ENCODE peak calls at places on chromosomes 2 and 18, in nine cellular contexts. T is HepG2; V is heart left ventricle; E is adrenal gland; F is brain microvascular endothelial cell; O is left lung; M is suprapubic skin; C is PC-9; L is CD8-positive, alpha-beta memory T cell. D is an unnamed sample. For H3K27me3, the result is how much of the 10 kb centered on the place peaks cover.

GRCh38 chr2:44715671-44716077 is 225.8 kb upstream of the SIX3 start:
- DNase-seq in T (peak), V (no peak), E (no peak), F (peak), O (no peak), M (no peak), C (peak), L (no peak), D (no peak)

GRCh38 chr2:166417669-166418068 is 41.9 kb upstream of the SCN9A start:
- DNase-seq in T (peak), V (no peak), E (no peak), F (peak), O (no peak), M (no peak), C (no peak), L (no peak), D (no peak)

GRCh38 chr2:191304939-191305875 is 60.0 kb downstream of the MYO1B start:
- DNase-seq in T (no peak), V (peak), E (peak), F (no peak), O (no peak), M (peak), C (no peak), L (no peak), D (no peak)

GRCh38 chr2:140027320-140027719 is 1247.1 kb upstream of the NXPH2 start:
- DNase-seq in T (no peak), V (no peak), E (no peak), F (no peak), O (no peak), M (no peak), C (no peak), L (no peak), D (no peak)

GRCh38 chr2:34070196-34070595 is 471.1 kb upstream of the FAM98A start:
- DNase-seq in T (no peak), V (no peak), E (no peak), F (no peak), O (no peak), M (no peak), C (no peak), L (no peak), D (no peak)

GRCh38 chr2:60992985-60993392 is 24.5 kb upstream of the PEX13 start:
- DNase-seq in T (no peak), V (no peak), E (no peak), F (no peak), O (no peak), M (no peak), C (no peak), L (no peak), D (no peak)

GRCh38 chr2:156356006-156356764 is 23.7 kb upstream of the NR4A2 start:
- DNase-seq in T (no peak), V (no peak), E (no peak), F (no peak), O (no peak), M (no peak), C (no peak), L (no peak), D (no peak)

GRCh38 chr2:29462293-29462692 is 347.1 kb downstream of the CLIP4 start:
- DNase-seq in T (no peak), V (no peak), E (no peak), F (peak), O (no peak), M (no peak), C (no peak), L (no peak), D (no peak)

GRCh38 chr2:187711122-187711521 is 156.9 kb upstream of the TFPI start:
- DNase-seq in T (no peak), V (no peak), E (no peak), F (no peak), O (no peak), M (no peak), C (no peak), L (no peak), D (no peak)

GRCh38 chr2:112679484-112679883 is 33.7 kb downstream of the SLC20A1 start:
- DNase-seq in T (no peak), V (no peak), E (no peak), F (no peak), O (no peak), M (no peak), C (no peak), L (no peak), D (peak)

GRCh38 chr2:109531896-109532727 is 81.7 kb downstream of the SEPTIN10 start:
- DNase-seq in T (no peak), V (peak), E (no peak), F (no peak), O (no peak), M (no peak), C (no peak), L (no peak), D (no peak)

GRCh38 chr2:232689152-232689910 is 7.8 kb upstream of the GIGYF2 start:
- DNase-seq in T (no peak), V (peak), E (peak), F (peak), O (no peak), M (peak), C (peak), L (no peak), D (peak)

GRCh38 chr18:33577688-33578370 is at the start of gene ASXL3:
- DNase-seq in T (no peak), V (peak), E (no peak), F (no peak), O (peak), M (no peak), C (no peak), L (no peak), D (peak)

GRCh38 chr2:236240228-236240990 is 23.8 kb downstream of the ASB18 start:
- DNase-seq in T (no peak), V (peak), E (no peak), F (peak), O (no peak), M (no peak), C (peak), L (no peak), D (no peak)

GRCh38 chr2:48145845-48146452 is 239.7 kb upstream of the FBXO11 start:
- DNase-seq in T (peak), V (no peak), E (no peak), F (peak), O (no peak), M (no peak), C (no peak), L (no peak), D (no peak)

GRCh38 chr2:10765461-10765860 is 44.0 kb downstream of the ATP6V1C2 start:
- DNase-seq in T (no peak), V (no peak), E (no peak), F (no peak), O (peak), M (no peak), C (peak), L (no peak), D (no peak)

GRCh38 chr2:161972232-161972631 is 101.8 kb downstream of the DPP4 start:
- DNase-seq in T (no peak), V (no peak), E (no peak), F (no peak), O (no peak), M (no peak), C (no peak), L (no peak), D (no peak)

GRCh38 chr2:27655155-27655951 is 8.1 kb downstream of the SUPT7L start:
- DNase-seq in T (no peak), V (no peak), E (no peak), F (peak), O (no peak), M (no peak), C (no peak), L (no peak), D (no peak)

GRCh38 chr2:233124449-233125080 is 64.4 kb downstream of the INPP5D start:
- DNase-seq in T (no peak), V (no peak), E (no peak), F (no peak), O (no peak), M (peak), C (no peak), L (no peak), D (no peak)

GRCh38 chr2:71821856-71822255 is 325.8 kb downstream of the CYP26B1 start:
- DNase-seq in T (no peak), V (no peak), E (no peak), F (no peak), O (no peak), M (no peak), C (no peak), L (no peak), D (no peak)

GRCh38 chr18:49227456-49227855 is 233.0 kb downstream of the DYM start:
- DNase-seq in T (no peak), V (no peak), E (no peak), F (no peak), O (no peak), M (no peak), C (no peak), L (peak), D (no peak)

GRCh38 chr2:1750935-1751767 is 6.8 kb upstream of the PXDN start:
- DNase-seq in T (peak), V (peak), E (peak), F (peak), O (no peak), M (no peak), C (peak), L (peak), D (peak)

GRCh38 chr2:28626891-28627421 is 124.7 kb upstream of the PPP1CB start:
- DNase-seq in T (no peak), V (no peak), E (no peak), F (no peak), O (no peak), M (no peak), C (no peak), L (no peak), D (no peak)

GRCh38 chr2:47072018-47072691 is 83.0 kb downstream of the STPG4 start:
- DNase-seq in T (no peak), V (peak), E (peak), F (peak), O (peak), M (peak), C (no peak), L (no peak), D (peak)

GRCh38 chr2:209977386-209978239 is 24.8 kb upstream of the RPE start:
- DNase-seq in T (peak), V (no peak), E (no peak), F (no peak), O (no peak), M (no peak), C (no peak), L (peak), D (no peak)

GRCh38 chr18:24651472-24651871 is 191.0 kb downstream of the HRH4 start:
- DNase-seq in T (no peak), V (no peak), E (no peak), F (no peak), O (no peak), M (no peak), C (no peak), L (no peak), D (no peak)

GRCh38 chr2:127681976-127682857 is 6.9 kb upstream of the LIMS2 start:
- DNase-seq in T (no peak), V (no peak), E (no peak), F (no peak), O (no peak), M (peak), C (no peak), L (no peak), D (no peak)

GRCh38 chr2:237414056-237414661 is at the start of gene COL6A3:
- DNase-seq in T (no peak), V (peak), E (no peak), F (peak), O (no peak), M (peak), C (no peak), L (no peak), D (peak)

GRCh38 chr2:66270247-66270646 is 164.7 kb upstream of the MEIS1 start:
- DNase-seq in T (no peak), V (no peak), E (no peak), F (no peak), O (no peak), M (no peak), C (no peak), L (no peak), D (no peak)

GRCh38 chr18:74146756-74147155 is 878 bp downstream of the FBXO15 start:
- DNase-seq in T (no peak), V (no peak), E (no peak), F (no peak), O (no peak), M (no peak), C (no peak), L (no peak), D (no peak)

GRCh38 chr18:74152270-74152669 is 3.9 kb downstream of the TIMM21 start:
- DNase-seq in T (no peak), V (no peak), E (no peak), F (no peak), O (no peak), M (no peak), C (no peak), L (no peak), D (no peak)

GRCh38 chr18:74147779-74148542 is at the start of the genes FBXO15 and TIMM21:
- DNase-seq in T (peak), V (peak), E (peak), F (peak), O (peak), M (peak), C (peak), L (peak), D (peak)

GRCh38 chr18:74147491-74147778 is 199 bp downstream of the FBXO15 start:
- DNase-seq in T (no peak), V (no peak), E (no peak), F (no peak), O (no peak), M (no peak), C (no peak), L (no peak), D (no peak)

GRCh38 chr18:74148543-74149070 is 284 bp downstream of the TIMM21 start:
- DNase-seq in T (no peak), V (no peak), E (no peak), F (no peak), O (no peak), M (no peak), C (no peak), L (no peak), D (no peak)
- H3K27ac ChIP-seq in T (peak), V (peak), E (peak), F (peak), O (peak), M (peak), C (no peak), L (peak), D (peak)

DNA sequence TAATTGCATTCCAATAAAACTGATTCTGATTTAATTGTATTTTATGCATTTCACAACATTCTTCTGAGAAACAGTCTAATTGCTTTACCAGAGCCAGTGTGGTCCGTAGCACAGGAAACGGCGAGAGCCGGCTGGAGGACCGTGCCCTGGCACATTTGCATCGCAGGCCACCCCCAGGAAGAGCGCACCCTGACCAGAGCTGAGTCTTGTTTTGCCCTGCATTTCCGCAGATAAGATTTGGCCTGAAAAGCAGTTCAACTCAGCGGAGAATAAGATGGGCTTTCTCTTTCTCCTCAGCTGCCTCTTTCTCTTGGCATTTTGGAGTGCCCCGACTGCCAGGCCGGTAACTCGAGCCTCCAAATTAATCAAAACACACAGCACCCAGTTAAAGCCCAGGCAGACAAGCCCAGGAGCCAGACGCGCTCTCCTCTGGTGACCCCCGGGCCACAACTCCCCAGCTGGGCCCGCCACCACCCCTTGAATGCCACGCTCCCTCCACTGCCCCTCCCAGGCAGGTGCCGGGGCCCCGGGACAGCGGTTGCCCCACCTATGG is 484 bp downstream of the COL4A4 start:
- DNase-seq in T (no peak), V (no peak), E (no peak), F (no peak), O (peak), M (no peak), C (no peak), L (no peak), D (peak)
- H3K4me3 ChIP-seq in T (peak), V (peak), E (peak), F (peak), O (peak), M (peak), C (peak), L (no peak), D (peak)

GRCh38 chr18:34978953-34979608 is 62.1 kb upstream of the MAPRE2 start:
- DNase-seq in T (peak), V (peak), E (peak), F (peak), O (peak), M (peak), C (peak), L (peak), D (peak)

GRCh38 chr18:34976899-34977786 is 64.1 kb upstream of the MAPRE2 start:
- DNase-seq in T (peak), V (peak), E (peak), F (peak), O (peak), M (peak), C (peak), L (peak), D (peak)

GRCh38 chr18:34976534-34976898 is 64.7 kb upstream of the MAPRE2 start:
- DNase-seq in T (no peak), V (no peak), E (no peak), F (no peak), O (no peak), M (no peak), C (no peak), L (no peak), D (no peak)

GRCh38 chr18:34978533-34978893 is 62.7 kb upstream of the MAPRE2 start:
- DNase-seq in T (no peak), V (no peak), E (no peak), F (no peak), O (no peak), M (no peak), C (no peak), L (no peak), D (no peak)

DNA sequence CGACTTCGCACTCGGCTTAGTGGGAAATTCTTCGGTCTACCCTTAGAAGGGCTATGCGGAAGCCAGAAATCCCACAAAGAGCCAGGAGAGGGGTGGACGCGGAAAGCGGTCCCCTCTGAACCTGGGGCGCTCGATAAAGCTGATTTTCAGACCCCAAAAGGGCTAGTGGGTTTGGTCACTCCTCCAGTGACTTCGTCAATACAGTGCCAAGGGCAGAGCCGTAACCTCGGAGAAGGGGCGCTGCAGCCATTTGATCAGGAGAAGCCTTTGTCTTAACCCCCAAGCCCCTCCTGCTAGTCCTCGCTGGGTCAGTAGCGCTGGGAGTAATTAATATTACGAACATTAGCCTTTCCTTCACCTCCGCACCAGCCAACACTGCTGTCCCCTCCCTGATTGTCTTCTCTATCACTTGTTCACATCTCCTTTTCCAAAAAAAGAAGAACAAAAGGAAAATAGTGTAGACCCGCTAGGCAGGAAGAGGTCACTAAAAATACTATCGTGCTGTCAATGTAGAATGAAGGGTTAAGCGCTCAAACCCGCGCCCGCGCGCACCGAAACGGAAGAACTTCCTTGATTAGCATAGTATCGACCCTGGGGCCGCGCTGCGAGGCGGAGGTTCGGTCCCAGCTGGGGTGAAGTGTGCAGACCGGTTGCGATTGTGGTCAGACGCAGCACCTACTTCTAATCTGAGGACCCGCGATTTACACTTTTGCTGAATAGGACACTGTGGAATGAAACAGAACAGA is 63.3 kb upstream of the MAPRE2 start:
- DNase-seq in T (no peak), V (peak), E (peak), F (peak), O (peak), M (peak), C (peak), L (peak), D (peak)
- H3K27me3 ChIP-seq in T (under half), V (under half), E (under half), F (under half), O (under half), M (under half), C (under half), L (under half), D (under half)

GRCh38 chr2:16201876-16202642 is 261.7 kb downstream of the MYCN start:
- DNase-seq in T (no peak), V (no peak), E (no peak), F (no peak), O (peak), M (no peak), C (no peak), L (no peak), D (no peak)
- H3K27ac ChIP-seq in T (no peak), V (no peak), E (no peak), F (no peak), O (no peak), M (no peak), C (no peak), L (no peak), D (no peak)

DNA sequence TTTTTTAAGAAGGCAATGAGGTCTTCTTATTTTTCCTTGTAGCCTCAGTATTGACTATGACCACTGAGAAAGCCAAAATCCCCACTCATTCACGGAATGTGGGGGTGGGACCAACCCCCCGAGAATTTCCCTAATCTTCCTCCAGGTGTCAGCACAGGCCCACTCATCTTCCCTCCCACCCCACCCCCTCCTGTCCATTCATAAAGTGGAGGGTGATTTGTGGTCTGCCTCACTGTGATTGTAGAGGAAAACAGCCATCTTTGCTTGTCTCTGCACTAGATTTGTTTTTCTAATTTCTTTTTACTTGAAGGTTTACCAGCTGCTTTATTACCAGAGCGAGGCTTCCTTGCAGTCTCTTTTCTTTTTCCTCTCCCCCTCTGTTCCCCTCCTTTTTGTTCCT is 171.7 kb downstream of the ICOS start:
- DNase-seq in T (peak), V (peak), E (peak), F (peak), O (no peak), M (no peak), C (no peak), L (peak), D (no peak)
- H3K4me3 ChIP-seq in T (no peak), V (no peak), E (no peak), F (no peak), O (no peak), M (no peak), C (no peak), L (peak), D (no peak)

D was measured in thyroid gland.